ENCODE peak calls at places on chromosomes 3 and 15, in six cellular contexts. P, K, M, Y, F and I are unnamed samples.

GRCh38 chr3:123584284-123584987 is 417 bp downstream of the HACD2 start:
- DNase-seq in K (no peak), Y (peak), F (no peak), M (peak), P (peak), I (peak)

GRCh38 chr3:176948123-176948522 is 249.2 kb downstream of the TBL1XR1 start:
- DNase-seq in M (no peak), P (no peak), F (no peak), K (no peak), Y (no peak), I (no peak)

GRCh38 chr3:130787422-130788068 is 40.9 kb upstream of the PIK3R4 start:
- DNase-seq in M (no peak), Y (no peak), F (no peak), K (no peak), P (no peak), I (no peak)

GRCh38 chr3:126438186-126438585 is 37.5 kb downstream of the ZXDC start:
- DNase-seq in P (no peak), K (no peak), F (no peak), Y (no peak), M (no peak), I (no peak)

GRCh38 chr15:49669288-49669687 is 48.4 kb downstream of the DTWD1 start:
- DNase-seq in M (no peak), P (no peak), F (no peak), K (no peak), Y (no peak), I (no peak)

GRCh38 chr3:5197470-5198312 is 10.2 kb downstream of the EDEM1 start:
- DNase-seq in F (no peak), K (no peak), Y (no peak), M (no peak), P (no peak), I (no peak)

GRCh38 chr15:40769310-40770146 is at the start of gene C15orf62:
- DNase-seq in Y (no peak), P (no peak), M (no peak), K (no peak), F (peak), I (peak)

GRCh38 chr15:55485273-55485672 is 22.8 kb downstream of the DNAAF4 start:
- DNase-seq in Y (no peak), P (no peak), M (no peak), K (no peak), F (no peak), I (no peak)

GRCh38 chr3:42706721-42707619 is 4.4 kb upstream of the HHATL start:
- DNase-seq in M (no peak), P (no peak), F (no peak), Y (no peak), K (no peak), I (no peak)

GRCh38 chr3:105402287-105402801 is 35.6 kb downstream of the ALCAM start:
- DNase-seq in Y (no peak), P (no peak), M (no peak), K (no peak), F (no peak), I (no peak)

GRCh38 chr3:152260026-152260425 is 8.7 kb upstream of the MBNL1 start:
- DNase-seq in Y (no peak), M (no peak), P (no peak), F (no peak), K (peak), I (no peak)

GRCh38 chr3:172673210-172673679 is 37.6 kb downstream of the NCEH1 start:
- DNase-seq in K (peak), F (no peak), P (no peak), M (peak), Y (peak), I (no peak)

GRCh38 chr15:77753238-77753873 is 120.6 kb upstream of the LINGO1 start:
- DNase-seq in M (no peak), Y (no peak), K (peak), F (no peak), P (no peak), I (peak)

GRCh38 chr15:66923438-66923881 is 141.9 kb upstream of the SMAD3 start:
- DNase-seq in M (no peak), P (no peak), F (no peak), Y (no peak), K (no peak), I (no peak)

GRCh38 chr15:64010719-64011118 is 35.6 kb downstream of the DAPK2 start:
- DNase-seq in P (no peak), Y (peak), K (peak), F (no peak), M (peak), I (no peak)

GRCh38 chr3:51384730-51385473 is at the start of gene MANF:
- DNase-seq in M (peak), K (peak), P (peak), F (peak), Y (peak), I (peak)

GRCh38 chr15:76196286-76196948 is 114.9 kb downstream of the ETFA start:
- DNase-seq in F (peak), P (no peak), Y (no peak), M (peak), K (peak), I (peak)

GRCh38 chr3:9168230-9168629 is 81.2 kb downstream of the SRGAP3 start:
- DNase-seq in K (no peak), Y (no peak), F (no peak), P (no peak), M (no peak), I (peak)

GRCh38 chr3:158104346-158105020 is 1.7 kb downstream of the SHOX2 start:
- DNase-seq in F (no peak), K (no peak), P (no peak), Y (no peak), M (no peak), I (no peak)

GRCh38 chr3:185732782-185733181 is 92.1 kb downstream of the IGF2BP2 start:
- DNase-seq in K (peak), P (no peak), F (no peak), Y (no peak), M (no peak), I (no peak)

GRCh38 chr3:193996641-193997089 is 139.3 kb upstream of the HES1 start:
- DNase-seq in K (no peak), F (no peak), Y (no peak), P (no peak), M (no peak), I (no peak)

GRCh38 chr3:72661115-72661457 is 187.2 kb downstream of the SHQ1 start:
- DNase-seq in M (peak), K (peak), P (no peak), F (peak), Y (no peak), I (peak)

GRCh38 chr15:69758291-69758771 is 305.7 kb downstream of the RPLP1 start:
- DNase-seq in F (no peak), M (no peak), P (no peak), K (peak), Y (no peak), I (no peak)

GRCh38 chr3:126439968-126440708 is 35.6 kb downstream of the ZXDC start:
- DNase-seq in F (no peak), Y (no peak), K (no peak), P (no peak), M (no peak), I (no peak)

GRCh38 chr3:52146811-52147210 is 7.4 kb downstream of the POC1A start:
- DNase-seq in M (no peak), Y (no peak), F (no peak), K (no peak), P (no peak), I (no peak)

GRCh38 chr15:90386221-90386620 is 1.8 kb upstream of the IQGAP1 start:
- DNase-seq in M (no peak), K (no peak), Y (no peak), P (no peak), F (no peak), I (no peak)

GRCh38 chr3:141386611-141387110 is 18.4 kb downstream of the ZBTB38 start:
- DNase-seq in M (no peak), P (no peak), F (peak), K (no peak), Y (no peak), I (peak)

GRCh38 chr15:96171271-96171739 is 159.2 kb upstream of the NR2F2 start:
- DNase-seq in M (no peak), P (no peak), Y (no peak), K (no peak), F (no peak), I (no peak)

GRCh38 chr15:93209690-93210425 is 120.8 kb upstream of the RGMA start:
- DNase-seq in M (no peak), K (no peak), Y (no peak), F (no peak), P (no peak), I (no peak)

GRCh38 chr3:17979248-17979647 is 236.8 kb upstream of the TBC1D5 start:
- DNase-seq in K (no peak), M (peak), Y (no peak), F (peak), P (no peak), I (peak)

GRCh38 chr15:47616876-47617275 is 100.4 kb upstream of the SEMA6D start:
- DNase-seq in P (no peak), Y (no peak), K (no peak), M (no peak), F (no peak), I (no peak)

GRCh38 chr3:148974726-148975125 is 16.6 kb upstream of the GYG1 start:
- DNase-seq in P (no peak), M (no peak), Y (no peak), F (no peak), K (no peak), I (no peak)

GRCh38 chr15:99057697-99058420 is 47.0 kb upstream of the SYNM start:
- DNase-seq in K (no peak), Y (no peak), M (peak), P (no peak), F (no peak), I (no peak)

GRCh38 chr3:46712191-46713047 is 5.2 kb downstream of the PRSS50 start:
- DNase-seq in K (no peak), Y (no peak), M (no peak), F (no peak), P (peak), I (no peak)